ENCODE peak calls at places on chromosomes 7 and 10, in six cellular contexts. N, D, X, Y, Z and E are unnamed samples.

GRCh38 chr7:26117142-26117807 is 34.7 kb upstream of the NFE2L3 start:
- DNase-seq in N (no peak), D (no peak), X (no peak), Y (no peak), Z (peak), E (no peak)

GRCh38 chr10:96390460-96390864 is 31.7 kb upstream of the OPALIN start:
- DNase-seq in N (no peak), D (no peak), X (no peak), Y (no peak), Z (no peak), E (no peak)

GRCh38 chr7:147412782-147413186 is 1177.8 kb upstream of the C7orf33 start:
- DNase-seq in N (peak), D (peak), X (no peak), Y (no peak), Z (no peak), E (no peak)

GRCh38 chr7:48481235-48481634 is 310.0 kb downstream of the ABCA13 start:
- DNase-seq in N (no peak), D (no peak), X (no peak), Y (no peak), Z (no peak), E (no peak)

GRCh38 chr10:239109-239508 is 103.9 kb downstream of the ZMYND11 start:
- DNase-seq in N (peak), D (peak), X (no peak), Y (no peak), Z (no peak), E (no peak)

GRCh38 chr10:77392851-77393250 is 244.8 kb downstream of the KCNMA1 start:
- DNase-seq in N (peak), D (peak), X (no peak), Y (no peak), Z (no peak), E (peak)

GRCh38 chr7:123727071-123727837 is 21.5 kb downstream of the WASL start:
- DNase-seq in N (peak), D (peak), X (no peak), Y (no peak), Z (no peak), E (peak)

GRCh38 chr10:104350146-104350635 is 3.4 kb upstream of the CFAP58 start:
- DNase-seq in N (peak), D (no peak), X (no peak), Y (no peak), Z (peak), E (peak)

GRCh38 chr10:124372906-124373305 is 45.8 kb downstream of the OAT start:
- DNase-seq in N (no peak), D (no peak), X (no peak), Y (no peak), Z (no peak), E (no peak)

GRCh38 chr7:150977382-150978135 is 562 bp downstream of the KCNH2 start:
- DNase-seq in N (no peak), D (no peak), X (no peak), Y (no peak), Z (no peak), E (no peak)

GRCh38 chr7:32858648-32859047 is 32.9 kb downstream of the KBTBD2 start:
- DNase-seq in N (no peak), D (no peak), X (no peak), Y (no peak), Z (no peak), E (no peak)

GRCh38 chr7:55970561-55970960 is 6.2 kb downstream of the NIPSNAP2 start:
- DNase-seq in N (no peak), D (no peak), X (no peak), Y (no peak), Z (no peak), E (no peak)

GRCh38 chr7:94286111-94286510 is 108.6 kb upstream of the COL1A2 start:
- DNase-seq in N (no peak), D (no peak), X (no peak), Y (no peak), Z (no peak), E (no peak)

GRCh38 chr7:89308535-89308934 is 513.0 kb upstream of the TEX47 start:
- DNase-seq in N (no peak), D (no peak), X (no peak), Y (no peak), Z (no peak), E (no peak)

GRCh38 chr7:80890839-80891544 is 27.9 kb downstream of the SEMA3C start:
- DNase-seq in N (no peak), D (no peak), X (no peak), Y (no peak), Z (no peak), E (no peak)

GRCh38 chr7:30923009-30923773 is 11.5 kb downstream of the AQP1 start:
- DNase-seq in N (no peak), D (no peak), X (no peak), Y (no peak), Z (no peak), E (no peak)

GRCh38 chr7:17444151-17444550 is 145.7 kb downstream of the AHR start:
- DNase-seq in N (no peak), D (no peak), X (no peak), Y (no peak), Z (no peak), E (no peak)

GRCh38 chr7:68807681-68808080 is 790.6 kb upstream of the AUTS2 start:
- DNase-seq in N (no peak), D (no peak), X (no peak), Y (no peak), Z (no peak), E (no peak)

GRCh38 chr7:132080467-132080866 is 495.8 kb downstream of the PLXNA4 start:
- DNase-seq in N (no peak), D (no peak), X (no peak), Y (no peak), Z (no peak), E (no peak)

GRCh38 chr10:53744746-53745145 is 972.2 kb upstream of the MBL2 start:
- DNase-seq in N (no peak), D (no peak), X (no peak), Y (no peak), Z (no peak), E (no peak)

GRCh38 chr7:133315332-133316040 is 62.6 kb downstream of the EXOC4 start:
- DNase-seq in N (peak), D (no peak), X (no peak), Y (no peak), Z (no peak), E (peak)

GRCh38 chr10:59622320-59622901 is 87.2 kb downstream of the SLC16A9 start:
- DNase-seq in N (peak), D (peak), X (no peak), Y (no peak), Z (peak), E (peak)

GRCh38 chr7:116433246-116433645 is 66.3 kb upstream of the CAV2 start:
- DNase-seq in N (peak), D (no peak), X (no peak), Y (no peak), Z (no peak), E (no peak)